ENCODE peak calls at places on chromosome 21, in ten cellular contexts. L, D, W, Z, K, G, O, E, F and Q are unnamed samples.

GRCh38 chr21:46122758-46123683 is 25.1 kb downstream of the COL6A2 start:
- DNase-seq in L (no peak), D (no peak), W (no peak), Z (no peak), K (no peak), G (no peak), O (peak; percentile 13), E (no peak), F (no peak), Q (peak; percentile 46)

GRCh38 chr21:17738171-17738953 is 80.8 kb downstream of the C21orf91 start:
- DNase-seq in L (no peak), D (no peak), W (no peak), Z (peak; percentile 19), K (no peak), G (no peak), O (no peak), E (no peak), F (no peak), Q (no peak)

GRCh38 chr21:26834181-26834945 is 10.8 kb downstream of the ADAMTS1 start:
- DNase-seq in L (no peak), D (no peak), W (no peak), Z (peak; percentile 58), K (no peak), G (peak; percentile 24), O (no peak), E (no peak), F (no peak), Q (no peak)

GRCh38 chr21:45290948-45291612 is 3.4 kb upstream of the POFUT2 start:
- DNase-seq in L (no peak), D (no peak), W (no peak), Z (peak; percentile 57), K (no peak), G (no peak), O (no peak), E (no peak), F (no peak), Q (no peak)

GRCh38 chr21:41802185-41802584 is 35.3 kb upstream of the RIPK4 start:
- DNase-seq in L (no peak), D (no peak), W (no peak), Z (no peak), K (no peak), G (no peak), O (no peak), E (no peak), F (no peak), Q (no peak)

GRCh38 chr21:38351961-38352521 is 95.2 kb downstream of the KCNJ15 start:
- DNase-seq in L (no peak), D (no peak), W (no peak), Z (peak; percentile 94), K (no peak), G (peak; percentile 84), O (no peak), E (no peak), F (no peak), Q (no peak)

GRCh38 chr21:45818904-45819285 is 162.7 kb upstream of the COL6A1 start:
- DNase-seq in L (no peak), D (no peak), W (no peak), Z (peak; percentile 85), K (no peak), G (peak; percentile 15), O (no peak), E (peak; percentile 43), F (peak; percentile 72), Q (no peak)

GRCh38 chr21:46605759-46606426 is 1.0 kb upstream of the S100B start:
- DNase-seq in L (peak; percentile 8), D (no peak), W (no peak), Z (no peak), K (peak; percentile 72), G (no peak), O (peak; percentile 47), E (peak; percentile 63), F (peak; percentile 74), Q (no peak)

GRCh38 chr21:44527156-44527982 is 12.6 kb downstream of the KRTAP10-1 start:
- DNase-seq in L (no peak), D (no peak), W (no peak), Z (no peak), K (no peak), G (no peak), O (peak; percentile 19), E (no peak), F (no peak), Q (peak; percentile 51)

GRCh38 chr21:42733874-42734273 is 80.5 kb downstream of the PDE9A start:
- DNase-seq in L (no peak), D (no peak), W (no peak), Z (no peak), K (no peak), G (no peak), O (no peak), E (no peak), F (no peak), Q (no peak)

GRCh38 chr21:35943752-35944151 is 116.6 kb downstream of the SETD4 start:
- DNase-seq in L (no peak), D (no peak), W (no peak), Z (no peak), K (no peak), G (no peak), O (no peak), E (no peak), F (no peak), Q (no peak)

GRCh38 chr21:38221594-38221993 is 35.2 kb upstream of the KCNJ15 start:
- DNase-seq in L (no peak), D (no peak), W (no peak), Z (peak; percentile 82), K (peak; percentile 40), G (no peak), O (no peak), E (no peak), F (no peak), Q (no peak)

GRCh38 chr21:43331962-43332458 is 94.9 kb downstream of the SIK1 start:
- DNase-seq in L (no peak), D (no peak), W (peak; percentile 58), Z (peak; percentile 97), K (no peak), G (peak; percentile 82), O (no peak), E (no peak), F (no peak), Q (no peak)

GRCh38 chr21:44847261-44848056 is 26.0 kb downstream of the PTTG1IP start:
- DNase-seq in L (no peak), D (no peak), W (no peak), Z (no peak), K (no peak), G (no peak), O (no peak), E (no peak), F (no peak), Q (no peak)

GRCh38 chr21:41219498-41220207 is 51.7 kb downstream of the BACE2 start:
- DNase-seq in L (no peak), D (no peak), W (no peak), Z (no peak), K (no peak), G (peak; percentile 78), O (no peak), E (no peak), F (no peak), Q (no peak)

GRCh38 chr21:23475518-23476189 is 2131.6 kb downstream of the MRPL39 start:
- DNase-seq in L (no peak), D (no peak), W (no peak), Z (peak; percentile 0), K (no peak), G (no peak), O (no peak), E (no peak), F (no peak), Q (no peak)

GRCh38 chr21:30579351-30579750 is 10.8 kb downstream of the KRTAP22-2 start:
- DNase-seq in L (no peak), D (no peak), W (no peak), Z (no peak), K (no peak), G (no peak), O (no peak), E (no peak), F (no peak), Q (no peak)
- TF ChIP-seq CTCF in L (no peak), D (no peak), W (no peak), Z (no peak), K (no peak), G (no peak), O (no peak), E (no peak), F (no peak), Q (no peak)

DNA sequence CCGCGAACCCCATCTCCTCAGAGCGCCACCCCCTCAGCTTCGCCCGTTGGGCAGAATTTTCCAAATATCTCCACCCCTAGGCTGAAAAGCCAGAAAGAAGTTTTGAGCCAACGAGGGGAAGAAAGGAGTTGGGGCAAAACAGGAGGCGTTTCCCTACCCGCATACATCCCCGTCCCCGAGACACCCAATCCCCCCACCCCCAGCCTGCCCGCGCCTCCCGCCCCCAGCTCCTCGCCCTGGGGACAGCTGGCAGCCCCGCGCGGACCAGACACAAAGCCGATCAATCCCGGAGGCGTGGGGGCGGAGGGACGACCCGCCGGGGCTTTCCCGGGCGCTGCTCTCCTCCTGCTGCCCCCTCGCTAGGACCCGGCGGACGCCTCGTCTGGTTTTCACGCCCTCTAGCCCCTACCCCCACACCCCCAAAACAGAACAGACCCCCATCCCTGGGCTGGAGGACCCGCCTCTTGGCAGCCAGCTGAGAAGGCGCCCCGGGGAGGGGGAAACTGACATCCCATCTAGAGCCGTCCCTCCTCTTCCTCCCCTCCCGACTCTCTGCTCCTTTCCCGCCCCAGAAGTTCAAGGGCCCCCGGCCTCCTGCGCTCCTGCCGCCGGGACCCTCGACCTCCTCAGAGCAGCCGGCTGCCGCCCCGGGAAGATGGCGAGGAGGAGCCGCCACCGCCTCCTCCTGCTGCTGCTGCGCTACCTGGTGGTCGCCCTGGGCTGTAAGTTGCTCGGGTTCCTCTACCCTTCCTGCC is at the start of gene JAM2:
- DNase-seq in L (peak; percentile 56), D (peak; percentile 41), W (peak; percentile 39), Z (no peak), K (peak; percentile 83), G (no peak), O (peak; percentile 63), E (peak; percentile 84), F (peak; percentile 65), Q (no peak)
- TF ChIP-seq CTCF in L (peak; percentile 46), D (peak; percentile 7), W (peak; percentile 22), Z (peak; percentile 16), K (peak; percentile 52), G (no peak), O (peak; percentile 62), E (peak; percentile 62), F (peak; percentile 51), Q (peak; percentile 74)

GRCh38 chr21:39379986-39380891 is 31.4 kb upstream of the HMGN1 start:
- DNase-seq in L (peak; percentile 92), D (peak; percentile 93), W (peak; percentile 86), Z (peak; percentile 97), K (peak; percentile 94), G (peak; percentile 94), O (peak; percentile 98), E (peak; percentile 92), F (peak; percentile 94), Q (peak; percentile 99)
- TF ChIP-seq CTCF in L (no peak), D (no peak), W (peak; percentile 21), Z (no peak), K (no peak), G (no peak), O (no peak), E (no peak), F (no peak), Q (no peak)

DNA sequence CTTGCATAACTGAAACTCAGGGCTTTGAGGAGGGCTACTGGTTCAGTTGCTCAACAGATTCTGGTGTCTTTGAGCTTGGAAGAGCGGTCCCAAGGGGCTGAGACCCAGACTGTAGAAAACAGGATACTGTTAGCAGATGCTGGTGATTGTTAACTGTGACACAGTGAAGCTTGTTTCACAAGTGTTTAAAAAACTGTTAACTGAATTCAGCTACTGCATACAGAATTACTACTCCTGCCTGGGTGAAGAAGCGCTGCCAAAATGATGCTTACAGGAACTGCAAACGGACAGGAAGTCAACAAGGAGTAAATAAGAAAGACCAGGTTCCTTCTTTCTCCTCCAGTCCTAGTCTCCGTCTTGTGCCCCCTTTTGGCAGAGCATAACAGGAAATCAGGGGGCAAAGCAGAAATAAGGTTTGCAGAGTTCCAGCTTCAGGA is 195.3 kb upstream of the USP25 start:
- DNase-seq in L (peak; percentile 61), D (no peak), W (no peak), Z (no peak), K (no peak), G (no peak), O (no peak), E (no peak), F (no peak), Q (no peak)
- TF ChIP-seq CTCF in L (peak; percentile 48), D (no peak), W (no peak), Z (no peak), K (no peak), G (no peak), O (no peak), E (no peak), F (no peak), Q (no peak)